ENCODE peak calls at places on chromosomes 13 and 19, in four cellular contexts. H is left ventricle myocardium inferior, A is AG09309, V is heart left ventricle. Z is an unnamed sample.

GRCh38 chr19:3224346-3225325 is at the start of gene CELF5:
- DNase-seq in H (peak), A (no peak), V (peak), Z (peak)

GRCh38 chr19:40811478-40812341 is 12.7 kb downstream of the EGLN2 start:
- DNase-seq in H (no peak), A (no peak), V (peak), Z (peak)

GRCh38 chr19:55640043-55640576 is 692 bp upstream of the ZNF580 start:
- DNase-seq in H (peak), A (no peak), V (peak), Z (no peak)

GRCh38 chr13:72204291-72204690 is 337.3 kb upstream of the DACH1 start:
- DNase-seq in H (no peak), A (no peak), V (no peak), Z (no peak)

GRCh38 chr13:21466527-21466926 is 7.4 kb upstream of the ZDHHC20 start:
- DNase-seq in H (no peak), A (no peak), V (no peak), Z (no peak)

GRCh38 chr13:105073041-105073440 is 1462.4 kb downstream of the EFNB2 start:
- DNase-seq in H (no peak), A (no peak), V (no peak), Z (no peak)

GRCh38 chr19:38425810-38426466 is at the start of gene RASGRP4:
- DNase-seq in H (peak), A (no peak), V (no peak), Z (peak)

GRCh38 chr13:73765651-73766384 is 368.4 kb downstream of the KLF12 start:
- DNase-seq in H (peak), A (no peak), V (peak), Z (peak)

GRCh38 chr13:58619396-58620113 is 988.0 kb downstream of the PCDH17 start:
- DNase-seq in H (no peak), A (no peak), V (no peak), Z (no peak)

GRCh38 chr13:72399351-72399750 is 328.1 kb downstream of the MZT1 start:
- DNase-seq in H (no peak), A (no peak), V (no peak), Z (no peak)

GRCh38 chr19:18020212-18021067 is 12.5 kb downstream of the ARRDC2 start:
- DNase-seq in H (peak), A (no peak), V (peak), Z (no peak)
- TF ChIP-seq CTCF in H (peak), A (no peak), V (peak), Z (no peak)

DNA sequence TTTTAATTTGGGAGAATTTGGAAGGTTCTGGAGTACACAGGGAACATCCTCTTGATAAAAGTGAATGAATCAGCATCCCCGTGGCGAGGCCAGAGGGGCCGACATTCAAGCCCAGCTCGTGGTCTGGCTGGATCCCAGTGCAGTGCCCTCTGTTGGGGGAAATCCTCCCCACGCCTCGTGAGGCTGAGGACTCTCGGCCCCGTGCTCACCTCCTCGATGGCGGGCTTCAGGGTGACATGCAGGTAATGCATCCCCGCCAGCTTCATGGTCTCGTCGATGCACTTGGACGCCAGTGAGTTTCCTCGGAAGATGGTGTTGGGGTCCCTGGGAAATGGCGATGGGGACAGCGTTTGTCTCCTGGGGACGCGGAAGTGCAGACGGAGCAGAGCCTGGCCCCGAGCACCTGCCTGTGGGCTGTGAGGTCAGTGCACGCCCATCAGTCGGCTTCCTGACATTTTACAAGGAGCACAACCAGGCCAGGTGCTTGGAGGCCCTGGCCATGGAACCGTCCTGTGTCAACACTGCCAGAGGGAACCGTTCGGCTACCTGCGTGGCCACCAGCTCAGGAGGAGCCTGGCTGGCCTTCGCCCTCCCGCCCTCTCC is 43.3 kb upstream of the C13orf46 start:
- DNase-seq in H (no peak), A (no peak), V (peak), Z (no peak)
- TF ChIP-seq CTCF in H (no peak), A (peak), V (no peak), Z (peak)

DNA sequence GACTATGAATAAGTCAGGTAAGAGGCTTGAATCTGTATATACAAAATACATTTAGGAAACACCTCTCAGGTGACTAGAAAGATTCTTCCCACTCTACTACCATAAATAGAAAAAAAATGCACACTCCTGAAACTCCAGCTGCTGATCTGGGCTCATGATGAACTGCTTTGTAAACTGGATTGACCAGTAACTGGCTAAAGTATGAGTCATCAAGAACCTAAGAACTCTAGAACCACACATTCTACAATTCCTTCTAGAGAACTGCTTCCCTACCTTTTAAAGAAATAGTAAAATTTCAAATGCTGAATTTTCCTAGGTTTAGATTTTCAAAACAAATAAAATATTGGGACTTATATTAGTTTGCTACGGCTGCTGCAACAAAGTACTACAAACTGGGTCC is 55.2 kb downstream of the ELF1 start:
- DNase-seq in H (no peak), A (no peak), V (no peak), Z (no peak)
- TF ChIP-seq CTCF in H (no peak), A (no peak), V (no peak), Z (no peak)

GRCh38 chr19:16677060-16677459 is 16.1 kb downstream of the TMEM38A start:
- DNase-seq in H (no peak), A (no peak), V (no peak), Z (no peak)
- TF ChIP-seq CTCF in H (no peak), A (no peak), V (no peak), Z (no peak)